ENCODE peak calls at places on chromosomes 4 and X, in four cellular contexts. F, N, R and T are unnamed samples.

GRCh38 chr4:10625130-10625529 is 59.4 kb downstream of the CLNK start:
- DNase-seq in F (no peak), N (no peak), R (no peak), T (peak)

GRCh38 chr4:175443547-175443946 is 368.5 kb downstream of the GPM6A start:
- DNase-seq in F (no peak), N (no peak), R (no peak), T (no peak)

GRCh38 chr4:78684196-78685079 is 91.7 kb upstream of the BMP2K start:
- DNase-seq in F (no peak), N (no peak), R (peak), T (no peak)

GRCh38 chr4:79121875-79122358 is 182.7 kb upstream of the PAQR3 start:
- DNase-seq in F (no peak), N (no peak), R (no peak), T (no peak)

GRCh38 chr4:125762537-125762936 is 447.8 kb downstream of the FAT4 start:
- DNase-seq in F (no peak), N (no peak), R (peak), T (no peak)

GRCh38 chr4:188012546-188012945 is 17.0 kb downstream of the ZFP42 start:
- DNase-seq in F (no peak), N (no peak), R (no peak), T (no peak)

GRCh38 chr4:16442296-16442695 is 216.0 kb upstream of the TAPT1 start:
- DNase-seq in F (no peak), N (no peak), R (no peak), T (no peak)

GRCh38 chr4:144353240-144353639 is 212.7 kb upstream of the GYPA start:
- DNase-seq in F (peak), N (peak), R (no peak), T (no peak)

GRCh38 chr4:48360285-48360965 is 19.1 kb downstream of the SLAIN2 start:
- DNase-seq in F (peak), N (no peak), R (peak), T (no peak)

GRCh38 chrX:148538582-148538981 is 38.2 kb downstream of the AFF2 start:
- DNase-seq in F (no peak), N (no peak), R (no peak), T (no peak)

GRCh38 chrX:151004085-151004484 is 20.9 kb downstream of the HMGB3 start:
- DNase-seq in F (no peak), N (no peak), R (peak), T (no peak)

GRCh38 chr4:122621010-122621616 is at the start of gene IL21:
- DNase-seq in F (no peak), N (no peak), R (no peak), T (no peak)

GRCh38 chr4:87716350-87717041 is 66.4 kb downstream of the DMP1 start:
- DNase-seq in F (peak), N (peak), R (peak), T (no peak)

GRCh38 chrX:46573331-46573895 is at the start of gene CHST7:
- DNase-seq in F (peak), N (peak), R (peak), T (peak)

GRCh38 chrX:110836982-110837381 is 41.4 kb upstream of the CHRDL1 start:
- DNase-seq in F (no peak), N (no peak), R (no peak), T (no peak)

GRCh38 chr4:116024954-116025708 is 911.7 kb upstream of the NDST4 start:
- DNase-seq in F (no peak), N (no peak), R (no peak), T (no peak)

GRCh38 chr4:48710446-48711209 is 69.5 kb downstream of the FRYL start:
- DNase-seq in F (peak), N (no peak), R (peak), T (no peak)

GRCh38 chrX:124086411-124086810 is 124.9 kb downstream of the STAG2 start:
- DNase-seq in F (no peak), N (no peak), R (no peak), T (no peak)

GRCh38 chrX:19863237-19864223 is 23.9 kb downstream of the SH3KBP1 start:
- DNase-seq in F (peak), N (no peak), R (peak), T (no peak)

GRCh38 chr4:20318011-20318898 is 66.5 kb downstream of the SLIT2 start:
- DNase-seq in F (no peak), N (no peak), R (peak), T (no peak)

GRCh38 chr4:38656111-38656510 is 7.9 kb upstream of the KLF3 start:
- DNase-seq in F (no peak), N (no peak), R (no peak), T (no peak)

GRCh38 chrX:153636716-153637115 is 10.3 kb upstream of the DUSP9 start:
- DNase-seq in F (no peak), N (no peak), R (no peak), T (no peak)

GRCh38 chr4:112082954-112083586 is 62.2 kb upstream of the FAM241A start:
- DNase-seq in F (peak), N (no peak), R (peak), T (no peak)

GRCh38 chr4:185859106-185859505 is 47.1 kb upstream of the SORBS2 start:
- DNase-seq in F (no peak), N (no peak), R (peak), T (peak)

GRCh38 chr4:88967883-88968316 is 89.1 kb downstream of the FAM13A start:
- DNase-seq in F (peak), N (no peak), R (no peak), T (no peak)

GRCh38 chr4:55675196-55675793 is 39.2 kb upstream of the NMU start:
- DNase-seq in F (no peak), N (no peak), R (no peak), T (no peak)

GRCh38 chr4:93103042-93103441 is 725.5 kb upstream of the ATOH1 start:
- DNase-seq in F (no peak), N (no peak), R (no peak), T (no peak)

GRCh38 chrX:130173190-130173895 is 1.6 kb downstream of the RAB33A start:
- DNase-seq in F (peak), N (no peak), R (peak), T (peak)

GRCh38 chrX:119041175-119041574 is 31.6 kb upstream of the CT47C1 start:
- DNase-seq in F (peak), N (no peak), R (peak), T (peak)

GRCh38 chr4:101599620-101600019 is 190.9 kb upstream of the BANK1 start:
- DNase-seq in F (peak), N (no peak), R (peak), T (no peak)

GRCh38 chrX:7120578-7121219 is 26.8 kb upstream of the STS start:
- DNase-seq in F (no peak), N (peak), R (peak), T (no peak)

GRCh38 chr4:3869661-3870566 is 103.7 kb downstream of the ADRA2C start:
- DNase-seq in F (no peak), N (no peak), R (no peak), T (no peak)

GRCh38 chrX:2820131-2820771 is 8.5 kb upstream of the GYG2 start:
- DNase-seq in F (peak), N (no peak), R (no peak), T (no peak)

GRCh38 chr4:176945314-176945713 is 152.6 kb upstream of the VEGFC start:
- DNase-seq in F (no peak), N (no peak), R (peak), T (no peak)

GRCh38 chr4:177308125-177308524 is 1.5 kb upstream of the NEIL3 start:
- DNase-seq in F (peak), N (no peak), R (peak), T (no peak)

GRCh38 chr4:148053298-148054003 is 321.6 kb downstream of the ARHGAP10 start:
- DNase-seq in F (no peak), N (no peak), R (no peak), T (no peak)

GRCh38 chr4:39320381-39321115 is 45.6 kb downstream of the RFC1 start:
- DNase-seq in F (peak), N (no peak), R (peak), T (no peak)

GRCh38 chr4:121642876-121643585 is 53.7 kb downstream of the ANXA5 start:
- DNase-seq in F (no peak), N (no peak), R (no peak), T (no peak)

GRCh38 chr4:155530857-155531256 is 135.8 kb upstream of the GUCY1A1 start:
- DNase-seq in F (peak), N (no peak), R (no peak), T (no peak)

GRCh38 chr4:2060578-2061207 is 1.6 kb downstream of the NAT8L start:
- DNase-seq in F (peak), N (no peak), R (no peak), T (no peak)

GRCh38 chr4:2058264-2059033 is 678 bp upstream of the NAT8L start:
- DNase-seq in F (no peak), N (no peak), R (no peak), T (no peak)

GRCh38 chr4:2061208-2062131 is 2.3 kb downstream of the NAT8L start:
- DNase-seq in F (no peak), N (no peak), R (no peak), T (no peak)

GRCh38 chr4:2059034-2059725 is at the start of gene NAT8L:
- DNase-seq in F (no peak), N (no peak), R (no peak), T (peak)

GRCh38 chr4:2059726-2060577 is 825 bp downstream of the NAT8L start:
- DNase-seq in F (peak), N (no peak), R (no peak), T (no peak)
- H3K4me3 ChIP-seq in F (no peak), N (peak), R (no peak), T (no peak)

DNA sequence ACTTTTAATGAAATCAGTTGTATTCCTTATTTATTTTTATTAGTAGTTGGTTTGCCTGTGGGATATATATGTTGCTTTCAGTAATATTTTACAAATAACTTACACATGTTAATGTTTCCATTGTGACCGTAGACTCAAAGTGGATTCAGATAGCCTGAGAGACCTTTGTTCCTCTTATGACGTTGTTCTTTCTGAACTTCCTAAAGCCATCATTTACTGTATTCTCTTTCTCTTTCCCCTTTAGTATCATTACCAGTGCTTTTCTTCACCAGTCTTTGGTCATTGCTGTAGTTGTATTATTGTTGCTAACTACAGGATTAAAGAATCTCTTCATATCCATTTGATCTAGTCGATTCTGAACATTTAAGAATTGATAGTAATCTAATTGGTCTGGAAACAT is 4.3 kb downstream of the STIM2 start:
- DNase-seq in F (no peak), N (no peak), R (no peak), T (no peak)
- H3K4me3 ChIP-seq in F (no peak), N (no peak), R (no peak), T (no peak)

GRCh38 chr4:40843696-40844095 is 93.9 kb downstream of the NSUN7 start:
- DNase-seq in F (no peak), N (no peak), R (no peak), T (no peak)
- H3K4me3 ChIP-seq in F (no peak), N (no peak), R (no peak), T (no peak)

GRCh38 chr4:44446801-44447562 is 1.6 kb downstream of the KCTD8 start:
- DNase-seq in F (no peak), N (no peak), R (no peak), T (peak)

GRCh38 chr4:44446191-44446590 is 2.4 kb downstream of the KCTD8 start:
- DNase-seq in F (peak), N (no peak), R (no peak), T (no peak)

GRCh38 chr4:44447563-44448504 is 775 bp downstream of the KCTD8 start:
- DNase-seq in F (peak), N (peak), R (peak), T (peak)

GRCh38 chr4:44448548-44449443 is at the start of gene KCTD8:
- DNase-seq in F (peak), N (peak), R (peak), T (peak)
- H3K4me3 ChIP-seq in F (peak), N (peak), R (peak), T (no peak)

DNA sequence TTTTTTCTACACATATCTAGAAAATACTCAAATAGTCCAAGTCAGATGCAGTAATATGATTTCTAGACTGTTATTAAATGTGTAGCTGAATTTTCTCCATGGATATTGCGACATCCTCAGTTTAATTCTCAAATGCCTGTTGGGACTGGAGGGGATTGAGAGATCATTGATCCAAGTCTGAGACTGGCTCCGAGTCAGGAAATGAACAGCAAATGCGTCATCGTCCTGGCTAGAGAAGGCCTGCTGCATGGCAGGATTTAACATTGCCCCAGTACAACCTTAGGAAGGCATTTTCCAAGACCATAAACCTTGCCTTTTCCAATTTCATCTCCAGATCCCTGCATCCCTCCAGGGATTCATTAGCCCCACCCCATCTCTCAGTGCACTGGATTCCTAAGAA is 56.6 kb upstream of the SLC6A14 start:
- DNase-seq in F (peak), N (no peak), R (peak), T (peak)
- H3K4me3 ChIP-seq in F (no peak), N (no peak), R (no peak), T (no peak)